ENCODE peak calls at places on chromosomes 7 and 10, in five cellular contexts. L, X, O, W and T are unnamed samples.

GRCh38 chr10:44805461-44806210 is 105.5 kb upstream of the TMEM72 start:
- DNase-seq in O (no peak), W (no peak), X (no peak), L (no peak), T (no peak)

GRCh38 chr10:126458453-126458852 is 70.2 kb upstream of the ADAM12 start:
- DNase-seq in L (no peak), X (no peak), O (peak; percentile 27), W (no peak), T (no peak)

GRCh38 chr10:123804716-123805115 is 86.9 kb downstream of the CPXM2 start:
- DNase-seq in L (no peak), W (no peak), X (no peak), O (no peak), T (no peak)

GRCh38 chr10:89171263-89171872 is 35.7 kb downstream of the CH25H start:
- DNase-seq in X (no peak), W (no peak), L (no peak), O (no peak), T (no peak)

GRCh38 chr10:46267132-46267985 is 19.4 kb upstream of the ANTXRL start:
- DNase-seq in L (no peak), O (no peak), X (no peak), W (no peak), T (no peak)

GRCh38 chr10:79285315-79286185 is 61.7 kb upstream of the PPIF start:
- DNase-seq in X (no peak), W (no peak), O (no peak), L (no peak), T (no peak)

GRCh38 chr7:134669845-134670373 is 23.3 kb downstream of the BPGM start:
- DNase-seq in L (peak; percentile 42), W (no peak), O (peak; percentile 94), X (peak; percentile 49), T (no peak)

GRCh38 chr7:36600869-36601530 is 123.3 kb downstream of the AOAH start:
- DNase-seq in W (no peak), X (peak; percentile 56), L (no peak), O (peak; percentile 77), T (no peak)

GRCh38 chr7:143351574-143351973 is 10.9 kb downstream of the FAM131B start:
- DNase-seq in L (no peak), O (no peak), X (no peak), W (no peak), T (no peak)

GRCh38 chr10:14556285-14556956 is 218.3 kb downstream of the FAM107B start:
- DNase-seq in W (no peak), L (no peak), O (no peak), X (peak; percentile 56), T (no peak)

GRCh38 chr7:132240821-132241422 is 335.3 kb downstream of the PLXNA4 start:
- DNase-seq in X (no peak), L (no peak), O (no peak), W (no peak), T (no peak)

GRCh38 chr10:3901370-3901769 is 116.4 kb upstream of the KLF6 start:
- DNase-seq in L (no peak), W (no peak), X (no peak), O (no peak), T (no peak)

GRCh38 chr7:41711283-41712064 is 8.6 kb upstream of the INHBA start:
- DNase-seq in X (peak; percentile 60), L (peak; percentile 64), W (no peak), O (peak; percentile 55), T (no peak)

GRCh38 chr10:75358121-75358520 is 43.4 kb downstream of the ZNF503 start:
- DNase-seq in L (no peak), W (no peak), X (peak; percentile 56), O (no peak), T (no peak)

GRCh38 chr10:88538038-88538437 is 45.1 kb downstream of the RNLS start:
- DNase-seq in O (no peak), L (no peak), W (no peak), X (no peak), T (no peak)

GRCh38 chr7:98869001-98869373 is 827 bp downstream of the TMEM130 start:
- DNase-seq in X (no peak), W (no peak), L (no peak), O (no peak), T (no peak)

GRCh38 chr7:105623378-105623777 is 42.1 kb upstream of the EFCAB10 start:
- DNase-seq in X (no peak), W (no peak), L (no peak), O (no peak), T (no peak)

GRCh38 chr10:126058104-126058503 is 161.7 kb downstream of the FANK1 start:
- DNase-seq in L (no peak), W (no peak), X (no peak), O (no peak), T (no peak)

GRCh38 chr7:64630496-64630895 is 35.4 kb upstream of the ZNF107 start:
- DNase-seq in L (no peak), X (no peak), O (peak; percentile 17), W (no peak), T (no peak)

GRCh38 chr10:74916283-74916682 is 89.9 kb downstream of the KAT6B start:
- DNase-seq in X (no peak), L (no peak), W (no peak), O (peak; percentile 96), T (no peak)

GRCh38 chr7:150957119-150958020 is 20.8 kb downstream of the KCNH2 start:
- DNase-seq in L (no peak), X (no peak), O (no peak), W (no peak), T (no peak)

GRCh38 chr10:59366310-59366709 is 4.0 kb upstream of the FAM13C start:
- DNase-seq in L (no peak), O (no peak), W (no peak), X (no peak), T (no peak)

GRCh38 chr7:107398161-107398560 is 71.7 kb upstream of the GPR22 start:
- DNase-seq in O (no peak), X (no peak), L (no peak), W (no peak), T (no peak)

GRCh38 chr7:153543232-153543631 is 509.0 kb upstream of the DPP6 start:
- DNase-seq in X (no peak), L (no peak), W (no peak), O (no peak), T (no peak)

GRCh38 chr10:73816917-73817729 is 5.7 kb upstream of the NDST2 start:
- DNase-seq in X (no peak), L (peak; percentile 87), O (no peak), W (no peak), T (no peak)

GRCh38 chr7:107152011-107152410 is 16.8 kb upstream of the HBP1 start:
- DNase-seq in W (no peak), O (peak; percentile 45), X (peak; percentile 20), L (no peak), T (no peak)

GRCh38 chr10:3532644-3533043 is 252.4 kb downstream of the KLF6 start:
- DNase-seq in X (no peak), L (no peak), O (peak; percentile 67), W (no peak), T (no peak)

GRCh38 chr7:69800495-69800894 is 202.2 kb downstream of the AUTS2 start:
- DNase-seq in O (no peak), X (peak; percentile 79), W (no peak), L (no peak), T (no peak)

GRCh38 chr10:133520193-133520738 is 6.9 kb upstream of the CYP2E1 start:
- DNase-seq in O (peak; percentile 79), W (no peak), X (no peak), L (peak; percentile 92), T (peak; percentile 12)

GRCh38 chr7:108261560-108262255 is 131.5 kb upstream of the LAMB4 start:
- DNase-seq in O (no peak), L (no peak), W (no peak), X (no peak), T (no peak)

GRCh38 chr7:100629117-100629711 is 12.1 kb downstream of the TFR2 start:
- DNase-seq in W (no peak), O (peak; percentile 55), X (no peak), L (peak; percentile 19), T (no peak)

GRCh38 chr10:5764422-5765297 is 48.6 kb downstream of the GDI2 start:
- DNase-seq in X (no peak), O (no peak), L (no peak), W (no peak), T (no peak)

GRCh38 chr7:81256991-81257390 is 338.1 kb upstream of the SEMA3C start:
- DNase-seq in L (no peak), O (peak; percentile 8), X (no peak), W (no peak), T (no peak)

GRCh38 chr10:89278034-89278535 is 23.8 kb upstream of the IFIT2 start:
- DNase-seq in X (peak; percentile 87), L (no peak), W (peak; percentile 36), O (peak; percentile 98), T (no peak)

GRCh38 chr7:22429386-22429785 is 70.6 kb downstream of the STEAP1B start:
- DNase-seq in O (peak; percentile 50), L (no peak), W (no peak), X (no peak), T (no peak)

GRCh38 chr7:22425361-22425760 is 68.4 kb upstream of the RAPGEF5 start:
- DNase-seq in O (no peak), W (no peak), L (no peak), X (no peak), T (no peak)

GRCh38 chr7:22427855-22428254 is 70.9 kb upstream of the RAPGEF5 start:
- DNase-seq in X (no peak), O (no peak), L (no peak), W (no peak), T (no peak)

GRCh38 chr7:22427122-22427503 is 70.2 kb upstream of the RAPGEF5 start:
- DNase-seq in L (no peak), O (no peak), X (no peak), W (no peak), T (no peak)

GRCh38 chr7:22426463-22427121 is 69.6 kb upstream of the RAPGEF5 start:
- DNase-seq in X (no peak), O (no peak), W (no peak), L (no peak), T (no peak)
- H3K27ac ChIP-seq in X (no peak overlapping the region), O (no peak overlapping the region), W (no peak overlapping the region), L (no peak overlapping the region), T (no peak overlapping the region)

GRCh38 chr7:11648104-11648503 is 183.9 kb downstream of the THSD7A start:
- DNase-seq in O (no peak), X (no peak), W (no peak), L (no peak), T (no peak)
- H3K27ac ChIP-seq in O (no peak overlapping the region), X (no peak overlapping the region), W (no peak overlapping the region), L (no peak overlapping the region), T (no peak overlapping the region)

GRCh38 chr7:73901823-73902597 is 41.1 kb downstream of the TMEM270 start:
- DNase-seq in O (no peak), L (no peak), W (no peak), X (no peak), T (no peak)
- H3K27ac ChIP-seq in O (no peak overlapping the region), L (no peak overlapping the region), W (peak overlapping the region; percentile 100), X (no peak overlapping the region), T (no peak overlapping the region)

GRCh38 chr10:132443998-132444876 is 47.2 kb downstream of the PWWP2B start:
- DNase-seq in X (peak; percentile 66), O (no peak), W (no peak), L (no peak), T (no peak)
- H3K27ac ChIP-seq in X (peak overlapping the region; percentile 28), O (no peak overlapping the region), W (no peak overlapping the region), L (no peak overlapping the region), T (no peak overlapping the region)

GRCh38 chr7:127890726-127891125 is 140.5 kb downstream of the LRRC4 start:
- DNase-seq in O (no peak), W (no peak), X (no peak), L (no peak), T (no peak)
- H3K27ac ChIP-seq in O (no peak overlapping the region), W (no peak overlapping the region), X (peak overlapping the region; percentile 66), L (no peak overlapping the region), T (no peak overlapping the region)

GRCh38 chr10:132134541-132135397 is 52.0 kb upstream of the DPYSL4 start:
- DNase-seq in O (no peak), W (no peak), L (peak; percentile 6), X (no peak), T (no peak)
- H3K27ac ChIP-seq in O (no peak overlapping the region), W (no peak overlapping the region), L (no peak overlapping the region), X (no peak overlapping the region), T (no peak overlapping the region)